ENCODE peak calls at places on chromosomes 5 and 9, in seven cellular contexts. One of them, this sample, is unnamed.

GRCh38 chr5:36264202-36264760 is 22.6 kb upstream of the NADK2 start:
- DNase-seq in Peyer's patch: no peak
- DNase-seq in stimulated activated CD8-positive, alpha-beta memory T cell treated with anti-CD3 and anti-CD28 coated beads, Interleukin-15, amount 100 ng/mL, for 4 hours: no peak
- DNase-seq in activated T-helper 1 cell treated with Interleukin-2 at 50 U/mL for 16 hours: no peak
- DNase-seq in right atrium auricular region: no peak
- DNase-seq in AG08395: no peak
- DNase-seq in AG20443: no peak
- DNase-seq in this sample: no peak

GRCh38 chr5:61304611-61305369 is 27.3 kb upstream of the ZSWIM6 start:
- DNase-seq in Peyer's patch: no peak
- DNase-seq in stimulated activated CD8-positive, alpha-beta memory T cell treated with anti-CD3 and anti-CD28 coated beads, Interleukin-15, amount 100 ng/mL, for 4 hours: no peak
- DNase-seq in activated T-helper 1 cell treated with Interleukin-2 at 50 U/mL for 16 hours: no peak
- DNase-seq in right atrium auricular region: no peak
- DNase-seq in AG08395: peak
- DNase-seq in AG20443: peak
- DNase-seq in this sample: no peak

GRCh38 chr5:134845335-134845851 is 375 bp upstream of the C5orf24 start:
- DNase-seq in Peyer's patch: no peak
- DNase-seq in stimulated activated CD8-positive, alpha-beta memory T cell treated with anti-CD3 and anti-CD28 coated beads, Interleukin-15, amount 100 ng/mL, for 4 hours: no peak
- DNase-seq in activated T-helper 1 cell treated with Interleukin-2 at 50 U/mL for 16 hours: no peak
- DNase-seq in right atrium auricular region: no peak
- DNase-seq in AG08395: peak
- DNase-seq in AG20443: no peak
- DNase-seq in this sample: no peak

GRCh38 chr5:88821161-88821560 is 61.8 kb downstream of the MEF2C start:
- DNase-seq in Peyer's patch: no peak
- DNase-seq in stimulated activated CD8-positive, alpha-beta memory T cell treated with anti-CD3 and anti-CD28 coated beads, Interleukin-15, amount 100 ng/mL, for 4 hours: no peak
- DNase-seq in activated T-helper 1 cell treated with Interleukin-2 at 50 U/mL for 16 hours: no peak
- DNase-seq in right atrium auricular region: no peak
- DNase-seq in AG08395: no peak
- DNase-seq in AG20443: no peak
- DNase-seq in this sample: peak

GRCh38 chr5:54018438-54018837 is 291.9 kb downstream of the ARL15 start:
- DNase-seq in Peyer's patch: no peak
- DNase-seq in stimulated activated CD8-positive, alpha-beta memory T cell treated with anti-CD3 and anti-CD28 coated beads, Interleukin-15, amount 100 ng/mL, for 4 hours: no peak
- DNase-seq in activated T-helper 1 cell treated with Interleukin-2 at 50 U/mL for 16 hours: no peak
- DNase-seq in right atrium auricular region: no peak
- DNase-seq in AG08395: no peak
- DNase-seq in AG20443: no peak
- DNase-seq in this sample: no peak

GRCh38 chr9:35380619-35381018 is 109.3 kb upstream of the RUSC2 start:
- DNase-seq in Peyer's patch: no peak
- DNase-seq in stimulated activated CD8-positive, alpha-beta memory T cell treated with anti-CD3 and anti-CD28 coated beads, Interleukin-15, amount 100 ng/mL, for 4 hours: no peak
- DNase-seq in activated T-helper 1 cell treated with Interleukin-2 at 50 U/mL for 16 hours: no peak
- DNase-seq in right atrium auricular region: no peak
- DNase-seq in AG08395: no peak
- DNase-seq in AG20443: no peak
- DNase-seq in this sample: no peak

GRCh38 chr5:141382469-141383294 is at the start of gene PCDHGA7:
- DNase-seq in Peyer's patch: no peak
- DNase-seq in stimulated activated CD8-positive, alpha-beta memory T cell treated with anti-CD3 and anti-CD28 coated beads, Interleukin-15, amount 100 ng/mL, for 4 hours: no peak
- DNase-seq in activated T-helper 1 cell treated with Interleukin-2 at 50 U/mL for 16 hours: no peak
- DNase-seq in right atrium auricular region: no peak
- DNase-seq in AG08395: peak
- DNase-seq in AG20443: peak
- DNase-seq in this sample: no peak

GRCh38 chr9:124537926-124538325 is 30.7 kb upstream of the NR5A1 start:
- DNase-seq in Peyer's patch: no peak
- DNase-seq in stimulated activated CD8-positive, alpha-beta memory T cell treated with anti-CD3 and anti-CD28 coated beads, Interleukin-15, amount 100 ng/mL, for 4 hours: no peak
- DNase-seq in activated T-helper 1 cell treated with Interleukin-2 at 50 U/mL for 16 hours: no peak
- DNase-seq in right atrium auricular region: no peak
- DNase-seq in AG08395: no peak
- DNase-seq in AG20443: no peak
- DNase-seq in this sample: no peak

GRCh38 chr5:80054682-80055081 is 19.5 kb downstream of the THBS4 start:
- DNase-seq in Peyer's patch: no peak
- DNase-seq in stimulated activated CD8-positive, alpha-beta memory T cell treated with anti-CD3 and anti-CD28 coated beads, Interleukin-15, amount 100 ng/mL, for 4 hours: no peak
- DNase-seq in activated T-helper 1 cell treated with Interleukin-2 at 50 U/mL for 16 hours: no peak
- DNase-seq in right atrium auricular region: no peak
- DNase-seq in AG08395: peak
- DNase-seq in AG20443: no peak
- DNase-seq in this sample: peak

GRCh38 chr5:38979535-38979934 is 94.7 kb downstream of the RICTOR start:
- DNase-seq in Peyer's patch: no peak
- DNase-seq in stimulated activated CD8-positive, alpha-beta memory T cell treated with anti-CD3 and anti-CD28 coated beads, Interleukin-15, amount 100 ng/mL, for 4 hours: no peak
- DNase-seq in activated T-helper 1 cell treated with Interleukin-2 at 50 U/mL for 16 hours: no peak
- DNase-seq in right atrium auricular region: no peak
- DNase-seq in AG08395: no peak
- DNase-seq in AG20443: no peak
- DNase-seq in this sample: no peak

GRCh38 chr5:33230467-33231078 is 210.2 kb upstream of the TARS1 start:
- DNase-seq in Peyer's patch: no peak
- DNase-seq in stimulated activated CD8-positive, alpha-beta memory T cell treated with anti-CD3 and anti-CD28 coated beads, Interleukin-15, amount 100 ng/mL, for 4 hours: no peak
- DNase-seq in activated T-helper 1 cell treated with Interleukin-2 at 50 U/mL for 16 hours: no peak
- DNase-seq in right atrium auricular region: no peak
- DNase-seq in AG08395: no peak
- DNase-seq in AG20443: no peak
- DNase-seq in this sample: no peak

GRCh38 chr5:169577966-169578365 is 5.6 kb upstream of the SPDL1 start:
- DNase-seq in Peyer's patch: no peak
- DNase-seq in stimulated activated CD8-positive, alpha-beta memory T cell treated with anti-CD3 and anti-CD28 coated beads, Interleukin-15, amount 100 ng/mL, for 4 hours: no peak
- DNase-seq in activated T-helper 1 cell treated with Interleukin-2 at 50 U/mL for 16 hours: no peak
- DNase-seq in right atrium auricular region: no peak
- DNase-seq in AG08395: peak
- DNase-seq in AG20443: peak
- DNase-seq in this sample: peak

GRCh38 chr5:17180957-17181723 is 36.3 kb upstream of the BASP1 start:
- DNase-seq in Peyer's patch: no peak
- DNase-seq in stimulated activated CD8-positive, alpha-beta memory T cell treated with anti-CD3 and anti-CD28 coated beads, Interleukin-15, amount 100 ng/mL, for 4 hours: no peak
- DNase-seq in activated T-helper 1 cell treated with Interleukin-2 at 50 U/mL for 16 hours: no peak
- DNase-seq in right atrium auricular region: no peak
- DNase-seq in AG08395: peak
- DNase-seq in AG20443: peak
- DNase-seq in this sample: no peak

GRCh38 chr5:79759848-79760247 is 70.2 kb downstream of the CMYA5 start:
- DNase-seq in Peyer's patch: no peak
- DNase-seq in stimulated activated CD8-positive, alpha-beta memory T cell treated with anti-CD3 and anti-CD28 coated beads, Interleukin-15, amount 100 ng/mL, for 4 hours: no peak
- DNase-seq in activated T-helper 1 cell treated with Interleukin-2 at 50 U/mL for 16 hours: no peak
- DNase-seq in right atrium auricular region: no peak
- DNase-seq in AG08395: no peak
- DNase-seq in AG20443: no peak
- DNase-seq in this sample: no peak

GRCh38 chr9:125843646-125844045 is 96.5 kb downstream of the PBX3 start:
- DNase-seq in Peyer's patch: no peak
- DNase-seq in stimulated activated CD8-positive, alpha-beta memory T cell treated with anti-CD3 and anti-CD28 coated beads, Interleukin-15, amount 100 ng/mL, for 4 hours: no peak
- DNase-seq in activated T-helper 1 cell treated with Interleukin-2 at 50 U/mL for 16 hours: no peak
- DNase-seq in right atrium auricular region: no peak
- DNase-seq in AG08395: no peak
- DNase-seq in AG20443: no peak
- DNase-seq in this sample: no peak

GRCh38 chr9:114611516-114612271 is 603 bp downstream of the TMEM268 start:
- DNase-seq in Peyer's patch: peak
- DNase-seq in stimulated activated CD8-positive, alpha-beta memory T cell treated with anti-CD3 and anti-CD28 coated beads, Interleukin-15, amount 100 ng/mL, for 4 hours: no peak
- DNase-seq in activated T-helper 1 cell treated with Interleukin-2 at 50 U/mL for 16 hours: peak
- DNase-seq in right atrium auricular region: peak
- DNase-seq in AG08395: peak
- DNase-seq in AG20443: peak
- DNase-seq in this sample: peak

GRCh38 chr5:31671339-31671741 is 32.4 kb downstream of the PDZD2 start:
- DNase-seq in Peyer's patch: no peak
- DNase-seq in stimulated activated CD8-positive, alpha-beta memory T cell treated with anti-CD3 and anti-CD28 coated beads, Interleukin-15, amount 100 ng/mL, for 4 hours: no peak
- DNase-seq in activated T-helper 1 cell treated with Interleukin-2 at 50 U/mL for 16 hours: no peak
- DNase-seq in right atrium auricular region: no peak
- DNase-seq in AG08395: no peak
- DNase-seq in AG20443: no peak
- DNase-seq in this sample: no peak

GRCh38 chr9:107700902-107701301 is 211.3 kb upstream of the KLF4 start:
- DNase-seq in Peyer's patch: no peak
- DNase-seq in stimulated activated CD8-positive, alpha-beta memory T cell treated with anti-CD3 and anti-CD28 coated beads, Interleukin-15, amount 100 ng/mL, for 4 hours: no peak
- DNase-seq in activated T-helper 1 cell treated with Interleukin-2 at 50 U/mL for 16 hours: no peak
- DNase-seq in right atrium auricular region: no peak
- DNase-seq in AG08395: peak
- DNase-seq in AG20443: no peak
- DNase-seq in this sample: no peak

GRCh38 chr5:71891856-71892255 is 172.8 kb downstream of the CARTPT start:
- DNase-seq in Peyer's patch: no peak
- DNase-seq in stimulated activated CD8-positive, alpha-beta memory T cell treated with anti-CD3 and anti-CD28 coated beads, Interleukin-15, amount 100 ng/mL, for 4 hours: no peak
- DNase-seq in activated T-helper 1 cell treated with Interleukin-2 at 50 U/mL for 16 hours: no peak
- DNase-seq in right atrium auricular region: peak
- DNase-seq in AG08395: peak
- DNase-seq in AG20443: peak
- DNase-seq in this sample: no peak

GRCh38 chr5:123125953-123126352 is 36.9 kb downstream of the PRDM6 start:
- DNase-seq in Peyer's patch: no peak
- DNase-seq in stimulated activated CD8-positive, alpha-beta memory T cell treated with anti-CD3 and anti-CD28 coated beads, Interleukin-15, amount 100 ng/mL, for 4 hours: no peak
- DNase-seq in activated T-helper 1 cell treated with Interleukin-2 at 50 U/mL for 16 hours: no peak
- DNase-seq in right atrium auricular region: no peak
- DNase-seq in AG08395: peak
- DNase-seq in AG20443: peak
- DNase-seq in this sample: no peak

GRCh38 chr9:33817327-33818166 is 587 bp downstream of the UBE2R2 start:
- DNase-seq in Peyer's patch: peak
- DNase-seq in stimulated activated CD8-positive, alpha-beta memory T cell treated with anti-CD3 and anti-CD28 coated beads, Interleukin-15, amount 100 ng/mL, for 4 hours: peak
- DNase-seq in activated T-helper 1 cell treated with Interleukin-2 at 50 U/mL for 16 hours: peak
- DNase-seq in right atrium auricular region: no peak
- DNase-seq in AG08395: peak
- DNase-seq in AG20443: peak
- DNase-seq in this sample: peak